ENCODE peak calls at places on chromosome 12, in six cellular contexts. Y, B, X, C, I and Z are unnamed samples.

GRCh38 chr12:67046062-67046461 is 223.1 kb upstream of the CAND1 start:
- DNase-seq in Y (no peak), X (no peak), C (no peak), B (peak), I (no peak), Z (no peak)

GRCh38 chr12:16350682-16351081 is 3.2 kb downstream of the MGST1 start:
- DNase-seq in Y (peak), X (no peak), B (peak), I (peak), C (peak), Z (peak)

GRCh38 chr12:49375406-49375805 is 8.1 kb downstream of the SPATS2 start:
- DNase-seq in X (no peak), B (peak), I (no peak), Y (no peak), C (no peak), Z (no peak)

GRCh38 chr12:76820888-76821482 is 57.1 kb downstream of the ZDHHC17 start:
- DNase-seq in X (no peak), I (peak), C (peak), Y (peak), B (peak), Z (peak)

GRCh38 chr12:59780605-59781135 is 184.8 kb downstream of the SLC16A7 start:
- DNase-seq in C (peak), B (peak), I (peak), X (no peak), Y (peak), Z (peak)

GRCh38 chr12:22539055-22539454 is 5.3 kb downstream of the C2CD5 start:
- DNase-seq in X (no peak), I (no peak), Y (no peak), C (no peak), B (peak), Z (no peak)

GRCh38 chr12:1605129-1606020 is 11.0 kb upstream of the FBXL14 start:
- DNase-seq in X (peak), B (peak), C (peak), I (peak), Y (peak), Z (peak)

GRCh38 chr12:119693006-119693405 is 25.1 kb downstream of the PRKAB1 start:
- DNase-seq in Y (no peak), B (no peak), I (no peak), C (peak), X (no peak), Z (peak)

GRCh38 chr12:122871851-122872785 is 23.8 kb downstream of the VPS37B start:
- DNase-seq in B (peak), I (no peak), Y (peak), C (peak), X (peak), Z (peak)

GRCh38 chr12:94405378-94406116 is 54.1 kb downstream of the CEP83 start:
- DNase-seq in X (no peak), Y (no peak), B (peak), C (peak), I (no peak), Z (no peak)

GRCh38 chr12:110002691-110003515 is 3.7 kb downstream of the ANKRD13A start:
- DNase-seq in Y (no peak), X (no peak), B (peak), C (no peak), I (no peak), Z (peak)

GRCh38 chr12:104670439-104671406 is 214.0 kb downstream of the CHST11 start:
- DNase-seq in Y (no peak), I (no peak), C (peak), B (peak), X (no peak), Z (no peak)

GRCh38 chr12:132610051-132610759 is at the start of gene LRCOL1:
- DNase-seq in B (no peak), Y (no peak), C (peak), X (no peak), I (no peak), Z (peak)

GRCh38 chr12:105013892-105014291 is 27.8 kb downstream of the NOPCHAP1 start:
- DNase-seq in X (no peak), C (peak), Y (peak), B (no peak), I (no peak), Z (peak)

GRCh38 chr12:13941258-13942249 is 39.8 kb downstream of the GRIN2B start:
- DNase-seq in I (peak), C (peak), Y (peak), B (peak), X (peak), Z (peak)

GRCh38 chr12:2346405-2346804 is 293.6 kb downstream of the CACNA1C start:
- DNase-seq in C (no peak), Y (no peak), I (no peak), B (no peak), X (no peak), Z (no peak)

GRCh38 chr12:83102499-83102898 is 415.8 kb downstream of the TMTC2 start:
- DNase-seq in B (no peak), Y (no peak), I (no peak), C (peak), X (no peak), Z (peak)

GRCh38 chr12:54032627-54033100 is at the start of gene HOXC5:
- DNase-seq in C (peak), X (peak), Y (peak), I (peak), B (peak), Z (peak)

GRCh38 chr12:132546647-132547046 is 56.7 kb downstream of the FBRSL1 start:
- DNase-seq in C (no peak), X (no peak), Y (no peak), I (no peak), B (no peak), Z (no peak)

GRCh38 chr12:78245111-78245510 is 414.4 kb downstream of the NAV3 start:
- DNase-seq in X (no peak), B (no peak), Y (no peak), C (no peak), I (no peak), Z (no peak)

GRCh38 chr12:105342464-105342863 is 12.0 kb downstream of the C12orf75 start:
- DNase-seq in Y (no peak), X (no peak), C (no peak), I (no peak), B (no peak), Z (no peak)

GRCh38 chr12:6786416-6787094 is 2.8 kb upstream of the CD4 start:
- DNase-seq in I (no peak), C (no peak), B (no peak), X (no peak), Y (no peak), Z (no peak)

GRCh38 chr12:116040412-116040811 is 237.1 kb downstream of the MED13L start:
- DNase-seq in C (no peak), B (no peak), Y (no peak), X (no peak), I (no peak), Z (peak)

GRCh38 chr12:56150563-56150962 is 1.8 kb upstream of the MYL6B start:
- DNase-seq in B (peak), C (peak), Y (no peak), X (no peak), I (no peak), Z (peak)

GRCh38 chr12:34599530-34600513 is 577.5 kb downstream of the ALG10 start:
- DNase-seq in C (no peak), B (no peak), X (no peak), Y (no peak), I (no peak), Z (no peak)

GRCh38 chr12:65998536-65999530 is 131.7 kb downstream of the LLPH start:
- DNase-seq in B (peak), Y (no peak), X (no peak), C (no peak), I (no peak), Z (peak)

GRCh38 chr12:72747460-72747859 is 475.3 kb downstream of the TRHDE start:
- DNase-seq in X (no peak), I (no peak), C (no peak), Y (no peak), B (peak), Z (no peak)

GRCh38 chr12:48744251-48745008 is 27.9 kb upstream of the CCNT1 start:
- DNase-seq in C (no peak), X (no peak), I (no peak), B (no peak), Y (no peak), Z (no peak)

GRCh38 chr12:66901136-66901932 is 222.5 kb upstream of the GRIP1 start:
- DNase-seq in X (no peak), Y (no peak), I (no peak), B (no peak), C (no peak), Z (no peak)

GRCh38 chr12:49622501-49623141 is 740 bp upstream of the PRPF40B start:
- DNase-seq in C (no peak), I (no peak), X (peak), B (peak), Y (no peak), Z (peak)

DNA sequence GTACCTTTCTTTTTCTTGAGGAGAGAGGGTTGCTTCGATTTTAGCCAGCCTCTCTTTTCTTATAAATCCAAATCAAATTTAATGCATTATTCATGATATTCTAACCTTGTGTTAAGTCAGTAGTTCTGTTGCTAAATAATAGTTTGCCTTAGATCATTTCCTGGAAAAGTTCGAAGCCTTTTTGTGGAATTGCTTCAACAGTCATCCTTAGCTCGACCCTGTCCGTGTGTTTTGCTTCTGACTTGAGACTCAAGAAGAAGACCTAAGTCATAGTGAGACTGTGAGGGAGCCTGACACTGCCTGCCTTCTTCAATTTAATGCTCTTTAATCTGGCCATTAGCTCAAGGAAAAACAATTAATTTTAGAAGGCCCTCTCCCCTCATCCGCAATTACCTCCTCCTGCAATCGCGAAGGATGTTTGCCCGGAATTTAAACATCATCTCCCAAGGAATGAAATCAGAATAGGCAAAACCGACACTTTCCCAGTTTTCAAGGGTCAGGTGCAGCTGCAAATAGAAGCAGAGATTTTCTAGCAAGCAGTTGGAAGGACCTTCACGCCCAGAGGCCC is 453 bp upstream of the SLC4A8 start:
- DNase-seq in C (peak), I (no peak), Y (no peak), X (no peak), B (no peak), Z (no peak)
- H3K18ac ChIP-seq in C (no peak), I (no peak), Y (no peak), X (no peak), B (no peak), Z (no peak)

DNA sequence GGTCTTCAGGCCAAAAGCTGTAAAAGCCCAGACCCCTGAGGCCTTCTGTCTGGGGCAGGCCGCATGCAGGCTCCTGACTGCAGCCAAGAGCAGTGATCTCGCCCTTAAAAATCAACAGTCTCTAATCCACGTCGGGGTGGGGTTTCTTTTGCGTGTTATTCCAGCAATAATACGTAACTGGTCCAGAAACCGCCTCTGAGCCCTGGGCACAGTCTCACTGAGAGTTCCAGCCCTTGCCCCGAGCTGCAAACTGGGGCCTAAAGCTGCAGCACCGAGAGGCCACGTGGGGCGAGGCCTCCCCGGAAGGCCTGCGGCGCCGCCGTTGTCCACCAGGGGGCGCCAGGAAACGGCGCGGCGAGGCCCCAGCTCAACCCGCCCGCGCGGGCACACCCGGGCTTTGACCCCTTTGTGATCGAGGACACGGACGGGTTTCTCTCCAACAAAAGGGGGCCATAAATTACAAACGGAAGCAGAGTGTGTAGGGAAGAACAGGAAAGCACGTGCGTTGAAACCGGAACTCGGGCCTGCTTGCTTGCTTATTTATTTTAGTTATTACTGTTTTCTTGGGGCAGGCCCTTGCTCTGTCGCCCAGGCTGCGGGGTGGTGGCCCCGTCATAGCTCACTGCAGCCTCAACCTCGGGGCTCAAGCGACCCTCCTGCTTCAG is 87.2 kb downstream of the NINJ2 start:
- DNase-seq in X (peak), C (peak), B (peak), Y (peak), I (peak), Z (peak)
- H3K4me3 ChIP-seq in X (no peak), C (no peak), B (no peak), Y (no peak), I (no peak), Z (no peak)

DNA sequence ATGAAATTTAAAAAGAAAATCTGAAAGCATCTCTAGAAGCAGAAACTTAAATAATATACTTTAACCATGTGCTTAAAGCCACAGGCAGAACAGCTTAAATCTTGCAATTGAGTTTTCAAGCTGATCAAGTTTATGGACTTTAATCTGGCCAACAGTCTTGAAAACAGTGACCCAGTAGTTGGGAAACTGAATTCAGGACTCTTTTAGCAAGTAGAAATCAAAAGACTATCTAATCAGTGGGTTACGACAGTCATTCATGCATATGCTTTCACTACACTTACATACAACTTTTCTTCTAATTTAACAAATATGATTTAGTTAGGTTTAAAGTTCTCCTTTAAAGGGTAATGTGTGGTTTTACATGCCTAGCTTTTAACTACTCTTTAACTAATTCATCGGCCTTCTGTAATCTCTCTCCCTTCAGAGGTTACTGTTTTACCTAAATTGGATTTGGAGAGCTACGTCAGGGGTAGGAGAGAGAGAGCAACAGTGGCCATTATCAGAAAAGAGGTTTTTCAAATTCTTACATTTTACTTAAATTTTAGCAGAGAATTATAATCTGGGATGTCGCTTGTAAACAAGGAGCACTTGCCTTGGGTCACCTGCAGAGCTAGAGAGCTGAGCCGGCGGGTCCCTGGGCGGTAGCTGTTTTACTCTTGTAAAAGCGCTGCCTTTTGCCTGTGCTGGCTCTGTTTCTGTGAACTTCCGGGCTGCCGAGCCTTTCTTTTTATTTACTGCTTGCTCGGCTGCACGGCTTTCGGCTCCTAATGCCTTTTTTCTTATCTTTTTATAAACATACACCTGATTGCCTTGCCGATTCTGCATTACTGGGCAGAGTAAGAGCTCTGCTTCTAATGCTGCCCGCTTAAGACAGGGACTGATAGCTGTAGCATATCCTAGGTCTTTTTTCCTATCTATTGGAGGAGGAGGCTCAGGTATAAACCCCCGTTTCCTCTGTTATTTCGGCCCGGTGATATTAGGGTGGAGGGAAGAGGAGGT is 17.4 kb upstream of the LYZ start:
- DNase-seq in B (peak), X (peak), I (no peak), C (peak), Y (peak), Z (peak)
- H3K18ac ChIP-seq in B (no peak), X (peak), I (no peak), C (no peak), Y (no peak), Z (no peak)

DNA sequence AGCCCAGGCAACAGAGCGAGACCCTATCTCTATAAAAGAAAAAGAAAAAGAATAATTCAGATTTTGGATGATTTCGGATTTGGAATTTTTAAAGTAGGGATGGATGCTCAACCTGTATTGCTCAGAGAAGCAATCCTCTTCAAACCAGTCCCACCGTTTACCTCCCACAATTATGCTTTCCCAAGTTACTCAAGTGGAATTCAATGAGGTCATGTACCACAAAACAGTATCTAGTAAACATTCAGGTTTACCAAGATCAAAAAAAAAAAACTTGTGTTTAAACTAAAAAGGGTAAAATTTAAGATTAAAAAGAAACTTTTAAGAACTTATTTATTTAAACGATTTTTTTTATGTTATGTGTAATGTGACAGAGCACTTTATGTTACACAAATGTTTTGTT is 2.5 kb downstream of the KDM5A start:
- DNase-seq in X (no peak), B (peak), I (no peak), Y (peak), C (peak), Z (peak)
- H3K4me3 ChIP-seq in X (no peak), B (no peak), I (no peak), Y (no peak), C (no peak), Z (no peak)

DNA sequence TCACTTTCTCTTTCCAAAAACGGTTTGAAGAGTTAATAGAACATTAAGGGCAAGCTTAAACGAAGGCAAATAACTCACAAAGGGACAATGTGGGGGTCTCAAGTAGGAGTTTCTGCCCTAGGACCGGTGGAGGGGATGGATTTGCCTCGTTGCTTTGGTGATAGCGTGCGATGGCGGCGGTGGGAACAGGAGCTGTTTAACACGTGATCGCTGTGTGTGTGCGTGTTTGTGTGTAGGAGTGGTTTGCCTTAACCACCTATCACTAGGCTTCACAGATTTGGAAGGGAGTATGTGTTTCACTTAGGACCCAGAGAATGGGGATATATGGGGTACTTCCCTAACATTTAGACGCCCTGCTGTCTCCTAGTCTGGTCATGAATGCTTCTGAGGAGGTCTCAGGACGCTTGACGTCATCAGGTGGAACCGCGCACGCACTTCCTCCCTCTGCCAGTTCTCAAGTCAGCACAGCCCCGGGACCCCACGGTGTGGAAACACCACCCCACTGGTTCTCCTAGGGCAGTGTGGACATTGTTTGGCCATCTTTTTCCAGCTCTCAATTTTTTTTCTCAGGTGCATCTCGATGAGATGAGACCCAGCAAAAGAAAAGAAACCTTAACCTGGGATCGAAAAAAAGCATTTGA is 231.2 kb downstream of the ATP23 start:
- DNase-seq in C (no peak), Y (no peak), X (no peak), I (no peak), B (no peak), Z (no peak)
- H3K18ac ChIP-seq in C (no peak), Y (no peak), X (no peak), I (no peak), B (no peak), Z (peak)

GRCh38 chr12:46770501-46771183 is 55.2 kb downstream of the SLC38A4 start:
- DNase-seq in X (no peak), Y (peak), C (peak), I (peak), B (peak), Z (peak)
- H3K4me3 ChIP-seq in X (no peak), Y (no peak), C (no peak), I (no peak), B (no peak), Z (no peak)

GRCh38 chr12:8145754-8146415 is 10.9 kb upstream of the ZNF705A start:
- DNase-seq in Y (peak), B (no peak), C (peak), X (peak), I (peak), Z (peak)
- H3K18ac ChIP-seq in Y (no peak), B (no peak), C (no peak), X (peak), I (peak), Z (peak)

DNA sequence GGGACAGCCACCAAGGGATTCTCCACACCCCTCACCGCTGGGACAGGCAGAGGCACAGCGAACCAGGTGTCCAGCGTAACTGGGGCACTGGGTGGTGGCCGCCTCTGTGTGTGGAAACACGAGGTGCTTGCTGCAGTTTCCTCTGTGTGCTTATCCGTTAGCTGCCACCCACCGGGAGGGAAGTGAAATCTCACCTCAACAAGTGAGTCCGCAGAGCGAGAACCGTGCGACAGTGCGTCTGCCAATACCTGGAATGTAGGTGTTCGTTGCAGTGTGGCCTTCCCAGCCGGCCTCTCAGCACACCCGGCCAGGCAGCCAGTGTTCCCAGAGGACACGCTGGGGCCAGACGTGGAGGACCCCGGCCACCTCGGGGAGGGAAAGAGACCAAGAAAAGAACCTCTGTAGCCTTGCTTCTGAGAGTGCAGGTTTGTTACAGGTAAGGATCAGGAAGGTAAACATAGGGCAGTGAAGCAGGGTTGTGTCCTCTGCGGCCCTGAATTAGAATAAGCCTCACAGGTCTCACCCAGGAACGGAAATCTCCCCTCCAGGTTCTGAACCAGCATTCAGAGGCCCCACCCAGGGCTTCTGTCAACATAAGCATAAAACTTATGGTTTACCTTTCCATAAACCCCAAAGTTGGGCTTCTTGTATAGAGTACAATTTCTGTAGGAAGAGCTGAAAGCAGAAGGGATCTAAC is 1.5 kb downstream of the BCL2L14 start:
- DNase-seq in I (no peak), X (no peak), B (no peak), C (no peak), Y (no peak), Z (no peak)
- H3K4me3 ChIP-seq in I (no peak), X (no peak), B (no peak), C (no peak), Y (no peak), Z (no peak)

GRCh38 chr12:10362828-10363664 is 26.8 kb downstream of the KLRK1 start:
- DNase-seq in C (peak), I (no peak), B (no peak), Y (peak), X (no peak), Z (no peak)
- H3K18ac ChIP-seq in C (peak), I (no peak), B (no peak), Y (peak), X (peak), Z (peak)